ENCODE peak calls at places on chromosomes 4 and X, in four cellular contexts. One of them, this sample, is unnamed.

GRCh38 chrX:68083510-68083909 is 349.8 kb downstream of the OPHN1 start:
- DNase-seq in SK-N-SH: no peak
- DNase-seq in GM12891: no peak
- DNase-seq in GM12892: no peak
- DNase-seq in this sample: no peak

GRCh38 chr4:110165382-110166285 is 32.8 kb downstream of the ELOVL6 start:
- DNase-seq in SK-N-SH: peak
- DNase-seq in GM12891: no peak
- DNase-seq in GM12892: no peak
- DNase-seq in this sample: no peak

GRCh38 chr4:48831532-48832015 is 686 bp downstream of the OCIAD1 start:
- DNase-seq in SK-N-SH: no peak
- DNase-seq in GM12891: no peak
- DNase-seq in GM12892: no peak
- DNase-seq in this sample: no peak

GRCh38 chrX:125205084-125205917 is 114.4 kb upstream of the TEX13C start:
- DNase-seq in SK-N-SH: peak
- DNase-seq in GM12891: no peak
- DNase-seq in GM12892: no peak
- DNase-seq in this sample: peak

GRCh38 chrX:134733595-134733994 is 75.3 kb upstream of the PLAC1 start:
- DNase-seq in SK-N-SH: no peak
- DNase-seq in GM12891: no peak
- DNase-seq in GM12892: no peak
- DNase-seq in this sample: no peak

GRCh38 chr4:109432676-109433075 is 939 bp upstream of the SEC24B start:
- DNase-seq in SK-N-SH: no peak
- DNase-seq in GM12891: no peak
- DNase-seq in GM12892: no peak
- DNase-seq in this sample: no peak

GRCh38 chr4:127239902-127240575 is 392.7 kb upstream of the INTU start:
- DNase-seq in SK-N-SH: peak
- DNase-seq in GM12891: no peak
- DNase-seq in GM12892: no peak
- DNase-seq in this sample: no peak

GRCh38 chrX:44946771-44947170 is 73.8 kb downstream of the KDM6A start:
- DNase-seq in SK-N-SH: no peak
- DNase-seq in GM12891: no peak
- DNase-seq in GM12892: no peak
- DNase-seq in this sample: no peak

DNA sequence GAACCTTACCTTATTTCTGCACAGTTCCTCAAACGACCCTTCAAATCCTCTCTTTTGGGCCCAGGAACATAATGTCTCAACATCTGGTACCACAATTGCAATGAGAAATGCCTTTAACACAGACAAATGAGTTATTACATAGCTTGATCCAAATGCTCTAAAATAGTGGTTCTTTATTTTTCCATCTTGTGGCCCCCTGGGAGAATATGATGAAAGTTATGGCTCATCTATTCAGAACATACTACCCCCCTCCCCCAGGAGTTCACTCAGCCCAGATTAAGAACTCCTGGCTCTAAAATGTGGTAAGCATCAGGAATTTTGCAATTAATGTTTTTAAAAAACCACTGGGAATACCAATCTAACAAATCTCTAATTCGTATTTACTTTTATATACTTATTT is 23.9 kb upstream of the CENPU start:
- DNase-seq in SK-N-SH: no peak
- DNase-seq in GM12891: no peak
- DNase-seq in GM12892: no peak
- DNase-seq in this sample: no peak
- TF ChIP-seq POLR2AphosphoS5 in SK-N-SH: no peak
- TF ChIP-seq POLR2AphosphoS5 in GM12891: no peak
- TF ChIP-seq POLR2AphosphoS5 in GM12892: no peak
- TF ChIP-seq POLR2AphosphoS5 in this sample: no peak

DNA sequence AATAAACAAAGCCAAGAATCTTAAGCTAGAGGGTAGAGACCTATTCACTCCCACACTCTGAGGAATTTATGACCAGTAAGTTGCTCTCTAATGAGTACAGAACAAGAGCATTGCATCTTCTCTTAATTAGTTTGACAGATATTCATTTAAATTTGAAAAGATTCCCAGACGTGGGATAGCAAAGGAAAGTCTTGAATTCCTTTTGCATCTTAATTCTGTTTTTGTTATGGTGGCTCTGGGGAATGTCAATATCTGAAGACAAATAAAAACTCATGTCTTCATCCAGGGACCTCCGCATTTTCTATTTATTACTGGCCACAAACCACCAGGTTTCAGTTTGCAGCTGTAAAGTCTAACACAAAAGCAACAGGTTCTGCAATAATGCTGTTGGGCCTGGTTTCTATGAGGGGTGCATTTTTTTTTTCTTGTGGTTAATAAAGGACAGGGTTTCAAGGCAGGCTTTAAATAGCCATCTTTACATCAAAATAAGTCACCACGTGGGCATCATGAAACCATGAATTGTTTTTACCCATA is 172.3 kb downstream of the SHROOM3 start:
- DNase-seq in SK-N-SH: no peak
- DNase-seq in GM12891: peak
- DNase-seq in GM12892: peak
- DNase-seq in this sample: no peak
- TF ChIP-seq POLR2AphosphoS5 in SK-N-SH: no peak
- TF ChIP-seq POLR2AphosphoS5 in GM12891: no peak
- TF ChIP-seq POLR2AphosphoS5 in GM12892: no peak
- TF ChIP-seq POLR2AphosphoS5 in this sample: no peak

GRCh38 chr4:153595894-153596601 is 88.0 kb upstream of the TLR2 start:
- DNase-seq in SK-N-SH: no peak
- DNase-seq in GM12891: no peak
- DNase-seq in GM12892: no peak
- DNase-seq in this sample: no peak

GRCh38 chr4:153592090-153592489 is 92.0 kb upstream of the TLR2 start:
- DNase-seq in SK-N-SH: no peak
- DNase-seq in GM12891: no peak
- DNase-seq in GM12892: no peak
- DNase-seq in this sample: no peak

GRCh38 chr4:153593166-153593565 is 90.9 kb upstream of the TLR2 start:
- DNase-seq in SK-N-SH: no peak
- DNase-seq in GM12891: no peak
- DNase-seq in GM12892: no peak
- DNase-seq in this sample: no peak

GRCh38 chr4:153591441-153591840 is 92.6 kb upstream of the TLR2 start:
- DNase-seq in SK-N-SH: no peak
- DNase-seq in GM12891: no peak
- DNase-seq in GM12892: no peak
- DNase-seq in this sample: no peak

DNA sequence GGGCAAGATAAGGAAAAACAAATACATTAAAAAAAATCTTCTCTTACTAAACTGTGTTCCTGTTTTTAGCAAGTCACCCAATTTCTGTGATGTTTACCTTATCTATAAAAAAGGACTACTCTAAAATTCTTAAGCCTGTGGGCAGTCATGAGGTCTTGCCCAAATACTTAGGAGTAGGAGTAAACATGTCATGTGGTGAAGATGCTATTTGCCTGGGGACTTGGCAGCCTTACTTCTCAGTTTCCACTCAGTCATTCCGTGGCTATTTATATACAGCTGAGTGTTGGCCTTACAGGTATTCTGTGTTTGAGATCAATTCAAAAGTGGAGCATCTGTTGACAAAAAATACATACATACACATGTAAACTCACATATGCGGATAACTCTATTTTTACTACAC is 89.9 kb upstream of the TLR2 start:
- DNase-seq in SK-N-SH: no peak
- DNase-seq in GM12891: no peak
- DNase-seq in GM12892: no peak
- DNase-seq in this sample: no peak
- TF ChIP-seq POLR2AphosphoS5 in SK-N-SH: no peak
- TF ChIP-seq POLR2AphosphoS5 in GM12891: no peak
- TF ChIP-seq POLR2AphosphoS5 in GM12892: no peak
- TF ChIP-seq POLR2AphosphoS5 in this sample: no peak

DNA sequence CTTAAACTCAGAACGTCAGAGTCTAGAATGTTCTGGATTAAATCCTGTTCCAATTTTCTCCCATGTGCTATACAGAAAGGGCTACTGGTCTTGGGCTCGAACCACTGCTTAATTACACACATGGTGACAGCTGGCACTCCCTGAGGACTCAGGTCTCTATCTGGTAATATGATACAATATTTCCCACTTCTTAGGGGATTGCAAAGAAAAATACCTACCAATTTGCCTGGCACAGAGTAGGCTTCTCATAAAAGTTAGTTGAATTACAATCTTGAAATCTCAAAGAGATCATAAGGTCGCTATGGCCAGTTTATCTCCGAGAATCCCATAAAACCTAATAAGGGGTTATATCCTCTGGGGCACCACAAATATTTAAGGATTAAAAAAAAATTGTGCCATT is 8.6 kb downstream of the GPM6B start:
- DNase-seq in SK-N-SH: no peak
- DNase-seq in GM12891: no peak
- DNase-seq in GM12892: no peak
- DNase-seq in this sample: no peak
- TF ChIP-seq POLR2AphosphoS5 in SK-N-SH: no peak
- TF ChIP-seq POLR2AphosphoS5 in GM12891: no peak
- TF ChIP-seq POLR2AphosphoS5 in GM12892: no peak
- TF ChIP-seq POLR2AphosphoS5 in this sample: no peak

GRCh38 chr4:78960926-78961325 is 21.7 kb upstream of the PAQR3 start:
- DNase-seq in SK-N-SH: no peak
- DNase-seq in GM12891: no peak
- DNase-seq in GM12892: no peak
- DNase-seq in this sample: no peak

GRCh38 chr4:78956979-78957378 is 17.7 kb upstream of the PAQR3 start:
- DNase-seq in SK-N-SH: no peak
- DNase-seq in GM12891: no peak
- DNase-seq in GM12892: no peak
- DNase-seq in this sample: no peak

GRCh38 chr4:78962597-78963115 is 23.4 kb upstream of the PAQR3 start:
- DNase-seq in SK-N-SH: no peak
- DNase-seq in GM12891: no peak
- DNase-seq in GM12892: no peak
- DNase-seq in this sample: no peak
- TF ChIP-seq POLR2AphosphoS5 in SK-N-SH: no peak
- TF ChIP-seq POLR2AphosphoS5 in GM12891: no peak
- TF ChIP-seq POLR2AphosphoS5 in GM12892: no peak
- TF ChIP-seq POLR2AphosphoS5 in this sample: no peak

This sample was measured in stomach.